ENCODE peak calls at places on chromosomes 11 and 22, in nine cellular contexts. One of them, this sample, is unnamed.

GRCh38 chr11:67389477-67389876 is 2.3 kb upstream of the RAD9A start:
- DNase-seq in ELR: peak; percentile 46
- DNase-seq in effector memory CD8-positive, alpha-beta T cell: peak; percentile 37
- DNase-seq in activated CD4-positive, alpha-beta T cell treated with anti-CD3 and anti-CD28 coated beads, Interleukin-2, amount 50 U/mL, for 24 hours: no peak
- DNase-seq in SK-N-DZ: peak; percentile 51
- DNase-seq in GM12865: peak; percentile 69
- DNase-seq in GM04504: no peak
- DNase-seq in hippocampal formation: no peak
- DNase-seq in activated CD4-positive, CD25-positive, alpha-beta regulatory T cell treated with anti-CD3 and anti-CD28 coated beads, Interleukin-2, amount 50 U/mL, for 72 hours: peak; percentile 62
- DNase-seq in this sample: no peak

GRCh38 chr11:108135845-108136599 is 14.7 kb downstream of the ACAT1 start:
- DNase-seq in ELR: peak; percentile 15
- DNase-seq in effector memory CD8-positive, alpha-beta T cell: no peak
- DNase-seq in activated CD4-positive, alpha-beta T cell treated with anti-CD3 and anti-CD28 coated beads, Interleukin-2, amount 50 U/mL, for 24 hours: no peak
- DNase-seq in SK-N-DZ: no peak
- DNase-seq in GM12865: peak; percentile 49
- DNase-seq in GM04504: peak; percentile 21
- DNase-seq in hippocampal formation: no peak
- DNase-seq in activated CD4-positive, CD25-positive, alpha-beta regulatory T cell treated with anti-CD3 and anti-CD28 coated beads, Interleukin-2, amount 50 U/mL, for 72 hours: no peak
- DNase-seq in this sample: no peak

GRCh38 chr11:7688238-7688826 is 15.0 kb upstream of the CYB5R2 start:
- DNase-seq in ELR: peak; percentile 56
- DNase-seq in effector memory CD8-positive, alpha-beta T cell: no peak
- DNase-seq in activated CD4-positive, alpha-beta T cell treated with anti-CD3 and anti-CD28 coated beads, Interleukin-2, amount 50 U/mL, for 24 hours: no peak
- DNase-seq in SK-N-DZ: no peak
- DNase-seq in GM12865: peak; percentile 48
- DNase-seq in GM04504: no peak
- DNase-seq in hippocampal formation: peak; percentile 62
- DNase-seq in activated CD4-positive, CD25-positive, alpha-beta regulatory T cell treated with anti-CD3 and anti-CD28 coated beads, Interleukin-2, amount 50 U/mL, for 72 hours: no peak
- DNase-seq in this sample: no peak

GRCh38 chr22:35835998-35836691 is 118.5 kb downstream of the APOL5 start:
- DNase-seq in ELR: peak; percentile 90
- DNase-seq in effector memory CD8-positive, alpha-beta T cell: no peak
- DNase-seq in activated CD4-positive, alpha-beta T cell treated with anti-CD3 and anti-CD28 coated beads, Interleukin-2, amount 50 U/mL, for 24 hours: no peak
- DNase-seq in SK-N-DZ: peak; percentile 53
- DNase-seq in GM12865: no peak
- DNase-seq in GM04504: peak; percentile 86
- DNase-seq in hippocampal formation: peak; percentile 53
- DNase-seq in activated CD4-positive, CD25-positive, alpha-beta regulatory T cell treated with anti-CD3 and anti-CD28 coated beads, Interleukin-2, amount 50 U/mL, for 72 hours: no peak
- DNase-seq in this sample: no peak

GRCh38 chr22:33873186-33873585 is 47.1 kb downstream of the LARGE1 start:
- DNase-seq in ELR: no peak
- DNase-seq in effector memory CD8-positive, alpha-beta T cell: no peak
- DNase-seq in activated CD4-positive, alpha-beta T cell treated with anti-CD3 and anti-CD28 coated beads, Interleukin-2, amount 50 U/mL, for 24 hours: no peak
- DNase-seq in SK-N-DZ: no peak
- DNase-seq in GM12865: no peak
- DNase-seq in GM04504: no peak
- DNase-seq in hippocampal formation: no peak
- DNase-seq in activated CD4-positive, CD25-positive, alpha-beta regulatory T cell treated with anti-CD3 and anti-CD28 coated beads, Interleukin-2, amount 50 U/mL, for 72 hours: no peak
- DNase-seq in this sample: no peak

GRCh38 chr11:121471167-121471566 is 18.4 kb upstream of the SORL1-AS1 start:
- DNase-seq in ELR: no peak
- DNase-seq in effector memory CD8-positive, alpha-beta T cell: no peak
- DNase-seq in activated CD4-positive, alpha-beta T cell treated with anti-CD3 and anti-CD28 coated beads, Interleukin-2, amount 50 U/mL, for 24 hours: no peak
- DNase-seq in SK-N-DZ: no peak
- DNase-seq in GM12865: no peak
- DNase-seq in GM04504: no peak
- DNase-seq in hippocampal formation: no peak
- DNase-seq in activated CD4-positive, CD25-positive, alpha-beta regulatory T cell treated with anti-CD3 and anti-CD28 coated beads, Interleukin-2, amount 50 U/mL, for 72 hours: no peak
- DNase-seq in this sample: no peak

GRCh38 chr11:83070878-83071640 is 638 bp downstream of the RAB30 start:
- DNase-seq in ELR: peak; percentile 25
- DNase-seq in effector memory CD8-positive, alpha-beta T cell: peak; percentile 12
- DNase-seq in activated CD4-positive, alpha-beta T cell treated with anti-CD3 and anti-CD28 coated beads, Interleukin-2, amount 50 U/mL, for 24 hours: no peak
- DNase-seq in SK-N-DZ: peak; percentile 41
- DNase-seq in GM12865: no peak
- DNase-seq in GM04504: no peak
- DNase-seq in hippocampal formation: peak; percentile 60
- DNase-seq in activated CD4-positive, CD25-positive, alpha-beta regulatory T cell treated with anti-CD3 and anti-CD28 coated beads, Interleukin-2, amount 50 U/mL, for 72 hours: peak; percentile 35
- DNase-seq in this sample: no peak

GRCh38 chr11:114058871-114059277 is 637 bp upstream of the ZBTB16 start:
- DNase-seq in ELR: no peak
- DNase-seq in effector memory CD8-positive, alpha-beta T cell: no peak
- DNase-seq in activated CD4-positive, alpha-beta T cell treated with anti-CD3 and anti-CD28 coated beads, Interleukin-2, amount 50 U/mL, for 24 hours: no peak
- DNase-seq in SK-N-DZ: no peak
- DNase-seq in GM12865: no peak
- DNase-seq in GM04504: no peak
- DNase-seq in hippocampal formation: no peak
- DNase-seq in activated CD4-positive, CD25-positive, alpha-beta regulatory T cell treated with anti-CD3 and anti-CD28 coated beads, Interleukin-2, amount 50 U/mL, for 72 hours: no peak
- DNase-seq in this sample: no peak

GRCh38 chr11:57426754-57427691 is at the start of gene SLC43A3:
- DNase-seq in ELR: peak; percentile 80
- DNase-seq in effector memory CD8-positive, alpha-beta T cell: peak; percentile 43
- DNase-seq in activated CD4-positive, alpha-beta T cell treated with anti-CD3 and anti-CD28 coated beads, Interleukin-2, amount 50 U/mL, for 24 hours: peak; percentile 60
- DNase-seq in SK-N-DZ: peak; percentile 67
- DNase-seq in GM12865: peak; percentile 89
- DNase-seq in GM04504: peak; percentile 86
- DNase-seq in hippocampal formation: no peak
- DNase-seq in activated CD4-positive, CD25-positive, alpha-beta regulatory T cell treated with anti-CD3 and anti-CD28 coated beads, Interleukin-2, amount 50 U/mL, for 72 hours: peak; percentile 77
- DNase-seq in this sample: peak; percentile 77

GRCh38 chr22:47106806-47107205 is 344.4 kb downstream of the TBC1D22A start:
- DNase-seq in ELR: no peak
- DNase-seq in effector memory CD8-positive, alpha-beta T cell: no peak
- DNase-seq in activated CD4-positive, alpha-beta T cell treated with anti-CD3 and anti-CD28 coated beads, Interleukin-2, amount 50 U/mL, for 24 hours: no peak
- DNase-seq in SK-N-DZ: no peak
- DNase-seq in GM12865: no peak
- DNase-seq in GM04504: no peak
- DNase-seq in hippocampal formation: no peak
- DNase-seq in activated CD4-positive, CD25-positive, alpha-beta regulatory T cell treated with anti-CD3 and anti-CD28 coated beads, Interleukin-2, amount 50 U/mL, for 72 hours: no peak
- DNase-seq in this sample: no peak

GRCh38 chr11:46188017-46188416 is 66.8 kb upstream of the PHF21A start:
- DNase-seq in ELR: no peak
- DNase-seq in effector memory CD8-positive, alpha-beta T cell: no peak
- DNase-seq in activated CD4-positive, alpha-beta T cell treated with anti-CD3 and anti-CD28 coated beads, Interleukin-2, amount 50 U/mL, for 24 hours: no peak
- DNase-seq in SK-N-DZ: no peak
- DNase-seq in GM12865: no peak
- DNase-seq in GM04504: no peak
- DNase-seq in hippocampal formation: no peak
- DNase-seq in activated CD4-positive, CD25-positive, alpha-beta regulatory T cell treated with anti-CD3 and anti-CD28 coated beads, Interleukin-2, amount 50 U/mL, for 72 hours: no peak
- DNase-seq in this sample: no peak

GRCh38 chr11:119934267-119934666 is 203.6 kb downstream of the TRIM29 start:
- DNase-seq in ELR: no peak
- DNase-seq in effector memory CD8-positive, alpha-beta T cell: no peak
- DNase-seq in activated CD4-positive, alpha-beta T cell treated with anti-CD3 and anti-CD28 coated beads, Interleukin-2, amount 50 U/mL, for 24 hours: no peak
- DNase-seq in SK-N-DZ: no peak
- DNase-seq in GM12865: no peak
- DNase-seq in GM04504: no peak
- DNase-seq in hippocampal formation: no peak
- DNase-seq in activated CD4-positive, CD25-positive, alpha-beta regulatory T cell treated with anti-CD3 and anti-CD28 coated beads, Interleukin-2, amount 50 U/mL, for 72 hours: no peak
- DNase-seq in this sample: no peak

GRCh38 chr11:68946416-68947090 is 34.2 kb downstream of the MRGPRD start:
- DNase-seq in ELR: peak; percentile 62
- DNase-seq in effector memory CD8-positive, alpha-beta T cell: no peak
- DNase-seq in activated CD4-positive, alpha-beta T cell treated with anti-CD3 and anti-CD28 coated beads, Interleukin-2, amount 50 U/mL, for 24 hours: no peak
- DNase-seq in SK-N-DZ: no peak
- DNase-seq in GM12865: no peak
- DNase-seq in GM04504: peak; percentile 87
- DNase-seq in hippocampal formation: no peak
- DNase-seq in activated CD4-positive, CD25-positive, alpha-beta regulatory T cell treated with anti-CD3 and anti-CD28 coated beads, Interleukin-2, amount 50 U/mL, for 72 hours: no peak
- DNase-seq in this sample: no peak

GRCh38 chr11:75147875-75148263 is 3.0 kb upstream of the SLCO2B1 start:
- DNase-seq in ELR: no peak
- DNase-seq in effector memory CD8-positive, alpha-beta T cell: no peak
- DNase-seq in activated CD4-positive, alpha-beta T cell treated with anti-CD3 and anti-CD28 coated beads, Interleukin-2, amount 50 U/mL, for 24 hours: no peak
- DNase-seq in SK-N-DZ: no peak
- DNase-seq in GM12865: no peak
- DNase-seq in GM04504: no peak
- DNase-seq in hippocampal formation: no peak
- DNase-seq in activated CD4-positive, CD25-positive, alpha-beta regulatory T cell treated with anti-CD3 and anti-CD28 coated beads, Interleukin-2, amount 50 U/mL, for 72 hours: no peak
- DNase-seq in this sample: peak; percentile 77

GRCh38 chr11:132535830-132536229 is 996.5 kb downstream of the OPCML start:
- DNase-seq in ELR: no peak
- DNase-seq in effector memory CD8-positive, alpha-beta T cell: no peak
- DNase-seq in activated CD4-positive, alpha-beta T cell treated with anti-CD3 and anti-CD28 coated beads, Interleukin-2, amount 50 U/mL, for 24 hours: no peak
- DNase-seq in SK-N-DZ: no peak
- DNase-seq in GM12865: no peak
- DNase-seq in GM04504: no peak
- DNase-seq in hippocampal formation: no peak
- DNase-seq in activated CD4-positive, CD25-positive, alpha-beta regulatory T cell treated with anti-CD3 and anti-CD28 coated beads, Interleukin-2, amount 50 U/mL, for 72 hours: no peak
- DNase-seq in this sample: no peak

GRCh38 chr11:1559103-1559951 is 12.7 kb downstream of the DUSP8 start:
- DNase-seq in ELR: peak; percentile 48
- DNase-seq in effector memory CD8-positive, alpha-beta T cell: no peak
- DNase-seq in activated CD4-positive, alpha-beta T cell treated with anti-CD3 and anti-CD28 coated beads, Interleukin-2, amount 50 U/mL, for 24 hours: no peak
- DNase-seq in SK-N-DZ: no peak
- DNase-seq in GM12865: no peak
- DNase-seq in GM04504: peak; percentile 67
- DNase-seq in hippocampal formation: peak; percentile 90
- DNase-seq in activated CD4-positive, CD25-positive, alpha-beta regulatory T cell treated with anti-CD3 and anti-CD28 coated beads, Interleukin-2, amount 50 U/mL, for 72 hours: no peak
- DNase-seq in this sample: no peak

GRCh38 chr11:126348806-126349582 is 6.5 kb upstream of the ST3GAL4 start:
- DNase-seq in ELR: peak; percentile 40
- DNase-seq in effector memory CD8-positive, alpha-beta T cell: no peak
- DNase-seq in activated CD4-positive, alpha-beta T cell treated with anti-CD3 and anti-CD28 coated beads, Interleukin-2, amount 50 U/mL, for 24 hours: no peak
- DNase-seq in SK-N-DZ: no peak
- DNase-seq in GM12865: no peak
- DNase-seq in GM04504: no peak
- DNase-seq in hippocampal formation: no peak
- DNase-seq in activated CD4-positive, CD25-positive, alpha-beta regulatory T cell treated with anti-CD3 and anti-CD28 coated beads, Interleukin-2, amount 50 U/mL, for 72 hours: no peak
- DNase-seq in this sample: no peak

GRCh38 chr11:13667245-13667644 is 1.2 kb upstream of the FAR1 start:
- DNase-seq in ELR: peak; percentile 12
- DNase-seq in effector memory CD8-positive, alpha-beta T cell: no peak
- DNase-seq in activated CD4-positive, alpha-beta T cell treated with anti-CD3 and anti-CD28 coated beads, Interleukin-2, amount 50 U/mL, for 24 hours: no peak
- DNase-seq in SK-N-DZ: peak; percentile 11
- DNase-seq in GM12865: peak; percentile 60
- DNase-seq in GM04504: no peak
- DNase-seq in hippocampal formation: peak; percentile 39
- DNase-seq in activated CD4-positive, CD25-positive, alpha-beta regulatory T cell treated with anti-CD3 and anti-CD28 coated beads, Interleukin-2, amount 50 U/mL, for 72 hours: no peak
- DNase-seq in this sample: no peak

GRCh38 chr22:19776433-19777031 is 16.0 kb downstream of the TBX1 start:
- DNase-seq in ELR: no peak
- DNase-seq in effector memory CD8-positive, alpha-beta T cell: no peak
- DNase-seq in activated CD4-positive, alpha-beta T cell treated with anti-CD3 and anti-CD28 coated beads, Interleukin-2, amount 50 U/mL, for 24 hours: no peak
- DNase-seq in SK-N-DZ: no peak
- DNase-seq in GM12865: no peak
- DNase-seq in GM04504: no peak
- DNase-seq in hippocampal formation: no peak
- DNase-seq in activated CD4-positive, CD25-positive, alpha-beta regulatory T cell treated with anti-CD3 and anti-CD28 coated beads, Interleukin-2, amount 50 U/mL, for 72 hours: no peak
- DNase-seq in this sample: no peak